ENCODE peak calls at places on chromosomes 16 and 17, in four cellular contexts. V is amniotic epithelial cell, H is choroid plexus epithelial cell, I is lower leg skin. J is an unnamed sample.

GRCh38 chr17:17057057-17057551 is 14.8 kb downstream of the MPRIP start:
- DNase-seq in V (no peak), H (no peak), I (no peak), J (no peak)

GRCh38 chr16:28294201-28294600 is 1.9 kb downstream of the SBK1 start:
- DNase-seq in I (no peak), V (no peak), H (no peak), J (no peak)

GRCh38 chr16:49345829-49346228 is 27.8 kb upstream of the C16orf78 start:
- DNase-seq in H (no peak), I (no peak), V (no peak), J (no peak)

GRCh38 chr16:50310308-50311133 is 44.2 kb downstream of the ADCY7 start:
- DNase-seq in H (no peak), I (no peak), V (no peak), J (no peak)

GRCh38 chr17:78378225-78379133 is at the start of gene PGS1:
- DNase-seq in V (peak; percentile 66), I (peak; percentile 68), H (peak; percentile 75), J (peak; percentile 75)

GRCh38 chr17:40190197-40191021 is 13.1 kb downstream of the RAPGEFL1 start:
- DNase-seq in V (no peak), I (no peak), H (no peak), J (no peak)

GRCh38 chr17:68509151-68510057 is 2.8 kb upstream of the PRKAR1A start:
- DNase-seq in I (peak; percentile 43), H (no peak), V (no peak), J (no peak)

GRCh38 chr16:85436636-85437160 is 176.4 kb upstream of the GSE1 start:
- DNase-seq in V (peak; percentile 61), H (no peak), I (no peak), J (no peak)

GRCh38 chr17:66549312-66549705 is 246.9 kb downstream of the PRKCA start:
- DNase-seq in V (peak; percentile 39), I (no peak), H (peak; percentile 77), J (peak; percentile 62)

GRCh38 chr16:87581867-87582220 is 20.5 kb upstream of the JPH3 start:
- DNase-seq in V (peak; percentile 99), I (peak; percentile 88), H (peak; percentile 99), J (peak; percentile 98)

GRCh38 chr16:51569204-51569911 is 418.3 kb upstream of the SALL1 start:
- DNase-seq in V (no peak), H (peak; percentile 23), I (no peak), J (peak; percentile 28)

GRCh38 chr17:79942591-79943353 is 92.9 kb downstream of the TBC1D16 start:
- DNase-seq in V (peak; percentile 48), I (no peak), H (no peak), J (peak; percentile 24)

GRCh38 chr17:78828470-78829185 is 12.0 kb downstream of the USP36 start:
- DNase-seq in I (no peak), V (peak; percentile 85), H (peak; percentile 90), J (peak; percentile 90)

GRCh38 chr17:81427446-81428120 is 32.3 kb downstream of the BAHCC1 start:
- DNase-seq in V (no peak), H (no peak), I (no peak), J (no peak)

GRCh38 chr17:68821860-68822693 is 133.1 kb downstream of the ABCA8 start:
- DNase-seq in V (peak; percentile 96), I (no peak), H (peak; percentile 94), J (peak; percentile 97)

GRCh38 chr17:78132767-78133178 is 2.2 kb downstream of the TMC8 start:
- DNase-seq in V (no peak), I (no peak), H (no peak), J (no peak)

GRCh38 chr17:75563063-75563758 is 24.4 kb upstream of the MYO15B start:
- DNase-seq in I (no peak), H (no peak), V (no peak), J (no peak)

GRCh38 chr17:64781013-64781392 is 118.9 kb upstream of the SMURF2 start:
- DNase-seq in H (no peak), V (no peak), I (no peak), J (no peak)

GRCh38 chr17:49015924-49016774 is 19.0 kb downstream of the IGF2BP1 start:
- DNase-seq in V (no peak), I (no peak), H (no peak), J (no peak)

GRCh38 chr16:53154513-53154912 is 99.7 kb downstream of the CHD9 start:
- DNase-seq in I (no peak), V (no peak), H (peak; percentile 34), J (peak; percentile 27)

GRCh38 chr17:62057696-62058095 is 7.4 kb downstream of the MED13 start:
- DNase-seq in V (no peak), I (no peak), H (peak; percentile 9), J (no peak)

GRCh38 chr17:59367657-59368045 is 36.2 kb downstream of the YPEL2 start:
- DNase-seq in H (peak; percentile 48), V (peak; percentile 43), I (no peak), J (peak; percentile 46)

GRCh38 chr16:30896890-30897730 is 696 bp downstream of the CTF1 start:
- DNase-seq in I (peak; percentile 86), H (peak; percentile 94), V (peak; percentile 89), J (peak; percentile 95)

GRCh38 chr16:10309271-10309932 is 76.5 kb upstream of the ATF7IP2 start:
- DNase-seq in H (no peak), V (no peak), I (no peak), J (no peak)

GRCh38 chr16:47465919-47466630 is 4.9 kb downstream of the PHKB start:
- DNase-seq in V (no peak), H (no peak), I (no peak), J (no peak)

GRCh38 chr16:60073376-60073775 is 1339.3 kb upstream of the GOT2 start:
- DNase-seq in I (no peak), H (no peak), V (no peak), J (peak; percentile 0)

GRCh38 chr16:84194470-84195200 is 3.7 kb downstream of the ADAD2 start:
- DNase-seq in H (no peak), V (no peak), I (no peak), J (no peak)

GRCh38 chr16:86823895-86824671 is 245.7 kb downstream of the FOXL1 start:
- DNase-seq in I (peak; percentile 25), H (peak; percentile 85), V (peak; percentile 64), J (peak; percentile 74)

GRCh38 chr16:65757064-65757463 is 609.4 kb upstream of the CDH5 start:
- DNase-seq in V (no peak), I (no peak), H (peak; percentile 38), J (peak; percentile 34)

GRCh38 chr16:83113811-83114210 is 487.0 kb downstream of the CDH13 start:
- DNase-seq in I (no peak), V (no peak), H (no peak), J (no peak)

GRCh38 chr16:324451-325334 is 27.8 kb downstream of the AXIN1 start:
- DNase-seq in I (peak; percentile 26), V (peak; percentile 19), H (peak; percentile 18), J (no peak)

GRCh38 chr17:15469260-15469659 is 1.8 kb upstream of the CDRT4 start:
- DNase-seq in H (peak; percentile 92), I (no peak), V (no peak), J (peak; percentile 63)

GRCh38 chr17:56939869-56940484 is 20.9 kb downstream of the COIL start:
- DNase-seq in H (peak; percentile 72), V (peak; percentile 54), I (no peak), J (peak; percentile 53)

GRCh38 chr17:73340093-73340596 is 28.3 kb upstream of the CDC42EP4 start:
- DNase-seq in I (peak; percentile 65), V (peak; percentile 96), H (peak; percentile 93), J (peak; percentile 96)

GRCh38 chr16:68146583-68146982 is 61.4 kb downstream of the NFATC3 start:
- DNase-seq in V (peak; percentile 74), H (peak; percentile 80), I (no peak), J (peak; percentile 69)

GRCh38 chr16:31484491-31485171 is 1.7 kb downstream of the SLC5A2 start:
- DNase-seq in I (no peak), H (peak; percentile 17), V (no peak), J (no peak)

GRCh38 chr16:55664786-55665407 is 9.1 kb downstream of the SLC6A2 start:
- DNase-seq in I (no peak), H (no peak), V (no peak), J (no peak)

GRCh38 chr17:71184716-71185115 is 936.1 kb upstream of the SOX9 start:
- DNase-seq in I (peak; percentile 44), H (no peak), V (no peak), J (no peak)